ENCODE peak calls at places on chromosomes 13 and 19, in eight cellular contexts. One of them, this sample, is unnamed.

GRCh38 chr19:42199440-42200115 is 17.9 kb downstream of the DEDD2 start:
- DNase-seq in mucosa of gallbladder: no peak
- DNase-seq in ACHN: no peak
- DNase-seq in H54: no peak
- DNase-seq in NCI-H2081: no peak
- DNase-seq in CD4-positive, alpha-beta T cell: no peak
- DNase-seq in activated CD4-positive, CD25-positive, alpha-beta regulatory T cell: no peak
- DNase-seq in left colon: peak; percentile 62
- DNase-seq in this sample: no peak

GRCh38 chr19:10327793-10328192 is 5.5 kb downstream of the RAVER1 start:
- DNase-seq in activated CD4-positive, CD25-positive, alpha-beta regulatory T cell: no peak
- DNase-seq in ACHN: no peak
- DNase-seq in CD4-positive, alpha-beta T cell: no peak
- DNase-seq in H54: no peak
- DNase-seq in NCI-H2081: no peak
- DNase-seq in mucosa of gallbladder: no peak
- DNase-seq in left colon: no peak
- DNase-seq in this sample: no peak

GRCh38 chr19:18379803-18380747 is 5.9 kb upstream of the GDF15 start:
- DNase-seq in mucosa of gallbladder: peak; percentile 96
- DNase-seq in NCI-H2081: peak; percentile 7
- DNase-seq in activated CD4-positive, CD25-positive, alpha-beta regulatory T cell: no peak
- DNase-seq in H54: peak; percentile 81
- DNase-seq in CD4-positive, alpha-beta T cell: no peak
- DNase-seq in ACHN: peak; percentile 90
- DNase-seq in left colon: peak; percentile 95
- DNase-seq in this sample: peak; percentile 98

GRCh38 chr13:98285317-98285716 is 108.2 kb upstream of the RNF113B start:
- DNase-seq in NCI-H2081: peak; percentile 91
- DNase-seq in ACHN: no peak
- DNase-seq in H54: no peak
- DNase-seq in mucosa of gallbladder: no peak
- DNase-seq in left colon: no peak
- DNase-seq in CD4-positive, alpha-beta T cell: no peak
- DNase-seq in activated CD4-positive, CD25-positive, alpha-beta regulatory T cell: no peak
- DNase-seq in this sample: no peak

GRCh38 chr19:9854282-9854846 is 19.2 kb downstream of the PIN1 start:
- DNase-seq in H54: no peak
- DNase-seq in mucosa of gallbladder: no peak
- DNase-seq in CD4-positive, alpha-beta T cell: no peak
- DNase-seq in NCI-H2081: no peak
- DNase-seq in activated CD4-positive, CD25-positive, alpha-beta regulatory T cell: no peak
- DNase-seq in ACHN: no peak
- DNase-seq in left colon: no peak
- DNase-seq in this sample: no peak

GRCh38 chr19:11781295-11782057 is 14.7 kb downstream of the ZNF441 start:
- DNase-seq in H54: no peak
- DNase-seq in mucosa of gallbladder: no peak
- DNase-seq in CD4-positive, alpha-beta T cell: no peak
- DNase-seq in NCI-H2081: no peak
- DNase-seq in left colon: no peak
- DNase-seq in ACHN: no peak
- DNase-seq in activated CD4-positive, CD25-positive, alpha-beta regulatory T cell: no peak
- DNase-seq in this sample: no peak

GRCh38 chr13:31846984-31847752 is 107.8 kb downstream of the RXFP2 start:
- DNase-seq in activated CD4-positive, CD25-positive, alpha-beta regulatory T cell: no peak
- DNase-seq in left colon: no peak
- DNase-seq in H54: no peak
- DNase-seq in mucosa of gallbladder: no peak
- DNase-seq in NCI-H2081: no peak
- DNase-seq in ACHN: no peak
- DNase-seq in CD4-positive, alpha-beta T cell: no peak
- DNase-seq in this sample: no peak

GRCh38 chr19:900302-901111 is 7.2 kb downstream of the RNU6-9 start:
- DNase-seq in activated CD4-positive, CD25-positive, alpha-beta regulatory T cell: no peak
- DNase-seq in ACHN: no peak
- DNase-seq in mucosa of gallbladder: no peak
- DNase-seq in NCI-H2081: no peak
- DNase-seq in left colon: no peak
- DNase-seq in CD4-positive, alpha-beta T cell: no peak
- DNase-seq in H54: peak; percentile 72
- DNase-seq in this sample: no peak

GRCh38 chr13:81172603-81173002 is 831.7 kb upstream of the SPRY2 start:
- DNase-seq in CD4-positive, alpha-beta T cell: no peak
- DNase-seq in mucosa of gallbladder: no peak
- DNase-seq in ACHN: no peak
- DNase-seq in NCI-H2081: no peak
- DNase-seq in activated CD4-positive, CD25-positive, alpha-beta regulatory T cell: no peak
- DNase-seq in H54: no peak
- DNase-seq in left colon: no peak
- DNase-seq in this sample: no peak

GRCh38 chr19:10107254-10107653 is 1.1 kb downstream of the PPAN start:
- DNase-seq in NCI-H2081: no peak
- DNase-seq in mucosa of gallbladder: no peak
- DNase-seq in left colon: no peak
- DNase-seq in CD4-positive, alpha-beta T cell: no peak
- DNase-seq in activated CD4-positive, CD25-positive, alpha-beta regulatory T cell: no peak
- DNase-seq in ACHN: no peak
- DNase-seq in H54: no peak
- DNase-seq in this sample: no peak

GRCh38 chr13:106507560-106508274 is 27.7 kb downstream of the EFNB2 start:
- DNase-seq in mucosa of gallbladder: no peak
- DNase-seq in H54: peak; percentile 52
- DNase-seq in CD4-positive, alpha-beta T cell: no peak
- DNase-seq in activated CD4-positive, CD25-positive, alpha-beta regulatory T cell: no peak
- DNase-seq in left colon: no peak
- DNase-seq in NCI-H2081: no peak
- DNase-seq in ACHN: peak; percentile 6
- DNase-seq in this sample: no peak

GRCh38 chr19:13718733-13719132 is 45.6 kb upstream of the MRI1 start:
- DNase-seq in CD4-positive, alpha-beta T cell: no peak
- DNase-seq in NCI-H2081: peak; percentile 87
- DNase-seq in H54: no peak
- DNase-seq in ACHN: peak; percentile 54
- DNase-seq in left colon: peak; percentile 35
- DNase-seq in activated CD4-positive, CD25-positive, alpha-beta regulatory T cell: no peak
- DNase-seq in mucosa of gallbladder: peak; percentile 27
- DNase-seq in this sample: peak; percentile 28

This sample was measured in body of pancreas.